ENCODE peak calls at places on chromosome 1, in ten cellular contexts. U is midbrain; M is mammary epithelial cell; V is stimulated activated CD4-positive, alpha-beta T cell treated with anti-CD3 and anti-CD28 coated beads, Interleukin-2, amount 100 ng/mL, for 48 hours; O is NCI-H226; X is colonic mucosa; T is sigmoid colon; Y is renal cortical epithelial cell; J is type B pancreatic cell; E is SJSA1. P is an unnamed sample.

GRCh38 chr1:246809473-246809872 is 85.3 kb downstream of the SCCPDH start:
- DNase-seq in U (no peak), M (no peak), V (no peak), O (no peak), X (no peak), T (no peak), Y (no peak), J (no peak), E (peak; percentile 32), P (no peak)

GRCh38 chr1:75034376-75034775 is 99.8 kb upstream of the LHX8 start:
- DNase-seq in U (no peak), M (no peak), V (no peak), O (no peak), X (no peak), T (no peak), Y (no peak), J (no peak), E (no peak), P (no peak)

GRCh38 chr1:15627343-15627988 is 10.2 kb downstream of the DDI2 start:
- DNase-seq in U (peak; percentile 14), M (no peak), V (no peak), O (no peak), X (no peak), T (no peak), Y (no peak), J (no peak), E (no peak), P (no peak)

GRCh38 chr1:94727846-94728715 is 92.1 kb upstream of the SLC44A3 start:
- DNase-seq in U (no peak), M (peak; percentile 98), V (no peak), O (peak; percentile 77), X (no peak), T (no peak), Y (peak; percentile 96), J (no peak), E (peak; percentile 91), P (peak; percentile 92)

GRCh38 chr1:225772323-225772768 is 5.3 kb upstream of the SRP9 start:
- DNase-seq in U (peak; percentile 87), M (peak; percentile 87), V (peak; percentile 13), O (peak; percentile 55), X (peak; percentile 92), T (peak; percentile 92), Y (peak; percentile 79), J (peak; percentile 83), E (peak; percentile 88), P (no peak)

GRCh38 chr1:110433803-110434202 is 17.1 kb upstream of the PROK1 start:
- DNase-seq in U (no peak), M (peak; percentile 74), V (no peak), O (peak; percentile 63), X (no peak), T (no peak), Y (peak; percentile 85), J (no peak), E (no peak), P (no peak)

GRCh38 chr1:213138892-213139291 is 87.9 kb downstream of the RPS6KC1 start:
- DNase-seq in U (no peak), M (no peak), V (no peak), O (no peak), X (no peak), T (no peak), Y (no peak), J (no peak), E (no peak), P (no peak)

GRCh38 chr1:7379445-7379971 is 391.6 kb upstream of the VAMP3 start:
- DNase-seq in U (peak; percentile 19), M (peak; percentile 86), V (no peak), O (no peak), X (peak; percentile 8), T (peak; percentile 88), Y (peak; percentile 77), J (peak; percentile 58), E (peak; percentile 33), P (no peak)

GRCh38 chr1:77926561-77927357 is 38.3 kb downstream of the NEXN start:
- DNase-seq in U (no peak), M (no peak), V (no peak), O (no peak), X (no peak), T (no peak), Y (no peak), J (no peak), E (no peak), P (no peak)

GRCh38 chr1:236455242-236455641 is 61.2 kb downstream of the EDARADD start:
- DNase-seq in U (no peak), M (peak; percentile 59), V (no peak), O (no peak), X (no peak), T (no peak), Y (peak; percentile 33), J (no peak), E (no peak), P (no peak)

GRCh38 chr1:93707956-93708355 is 26.3 kb upstream of the BCAR3 start:
- DNase-seq in U (no peak), M (no peak), V (peak; percentile 32), O (no peak), X (no peak), T (no peak), Y (no peak), J (no peak), E (no peak), P (no peak)

GRCh38 chr1:145720556-145720877 is 1.2 kb downstream of the CD160 start:
- DNase-seq in U (no peak), M (peak; percentile 70), V (no peak), O (no peak), X (no peak), T (no peak), Y (peak; percentile 89), J (no peak), E (peak; percentile 85), P (no peak)

GRCh38 chr1:214019499-214019898 is 31.7 kb downstream of the PROX1 start:
- DNase-seq in U (no peak), M (no peak), V (no peak), O (no peak), X (no peak), T (no peak), Y (no peak), J (no peak), E (no peak), P (no peak)

GRCh38 chr1:153805042-153805745 is 30.0 kb downstream of the SLC27A3 start:
- DNase-seq in U (no peak), M (peak; percentile 93), V (peak; percentile 61), O (peak; percentile 67), X (peak; percentile 57), T (no peak), Y (peak; percentile 81), J (no peak), E (peak; percentile 79), P (no peak)

GRCh38 chr1:94883688-94884087 is 43.2 kb downstream of the CNN3 start:
- DNase-seq in U (no peak), M (no peak), V (no peak), O (no peak), X (no peak), T (no peak), Y (peak; percentile 31), J (no peak), E (no peak), P (no peak)

GRCh38 chr1:25361901-25362300 is 23.8 kb downstream of the TMEM50A start:
- DNase-seq in U (no peak), M (no peak), V (no peak), O (no peak), X (no peak), T (no peak), Y (no peak), J (no peak), E (no peak), P (no peak)

GRCh38 chr1:43549921-43550597 is 19.4 kb downstream of the PTPRF start:
- DNase-seq in U (no peak), M (peak; percentile 96), V (no peak), O (peak; percentile 92), X (peak; percentile 92), T (peak; percentile 74), Y (peak; percentile 51), J (peak; percentile 84), E (no peak), P (peak; percentile 97)

P was measured in RWPE2.